ENCODE peak calls at places on chromosomes 6 and 20, in eight cellular contexts. Q, U, O, M, E, K, F and H are unnamed samples.

GRCh38 chr6:169145991-169146501 is 107.6 kb downstream of the THBS2 start:
- DNase-seq in Q (no peak), U (peak; percentile 69), O (no peak), M (no peak), E (peak; percentile 86), K (no peak), F (peak; percentile 18), H (no peak)

GRCh38 chr6:28977351-28978136 is 27.6 kb downstream of the ZNF311 start:
- DNase-seq in Q (peak; percentile 22), U (peak; percentile 40), O (no peak), M (no peak), E (no peak), K (peak; percentile 68), F (peak; percentile 52), H (peak; percentile 35)

GRCh38 chr6:112232845-112233256 is 21.5 kb downstream of the LAMA4 start:
- DNase-seq in Q (peak; percentile 88), U (peak; percentile 91), O (no peak), M (no peak), E (peak; percentile 84), K (no peak), F (peak; percentile 93), H (no peak)

GRCh38 chr6:408599-409102 is 17.1 kb downstream of the IRF4 start:
- DNase-seq in Q (peak; percentile 52), U (peak; percentile 48), O (peak; percentile 74), M (no peak), E (no peak), K (peak; percentile 18), F (peak; percentile 37), H (no peak)

GRCh38 chr20:3811421-3812258 is 8.7 kb upstream of the AP5S1 start:
- DNase-seq in Q (peak; percentile 95), U (peak; percentile 99), O (peak; percentile 99), M (peak; percentile 91), E (peak; percentile 100), K (peak; percentile 94), F (peak; percentile 100), H (peak; percentile 95)

GRCh38 chr6:42197574-42198362 is 3.0 kb upstream of the GUCA1B start:
- DNase-seq in Q (peak; percentile 36), U (peak; percentile 82), O (no peak), M (peak; percentile 42), E (no peak), K (peak; percentile 14), F (peak; percentile 51), H (peak; percentile 20)

GRCh38 chr6:54846857-54847721 is 518 bp downstream of the FAM83B start:
- DNase-seq in Q (no peak), U (no peak), O (no peak), M (no peak), E (no peak), K (no peak), F (no peak), H (no peak)

GRCh38 chr20:37392441-37393195 is 46.7 kb downstream of the SRC start:
- DNase-seq in Q (no peak), U (no peak), O (no peak), M (no peak), E (no peak), K (peak; percentile 21), F (no peak), H (peak; percentile 53)

GRCh38 chr20:44460795-44461141 is 14.9 kb upstream of the TTPAL start:
- DNase-seq in Q (no peak), U (peak; percentile 64), O (no peak), M (no peak), E (no peak), K (peak; percentile 16), F (peak; percentile 29), H (no peak)

GRCh38 chr6:72412709-72413044 is 209.2 kb upstream of the KCNQ5 start:
- DNase-seq in Q (no peak), U (no peak), O (no peak), M (no peak), E (no peak), K (no peak), F (no peak), H (no peak)

GRCh38 chr6:35318845-35319220 is 21.2 kb downstream of the DEF6 start:
- DNase-seq in Q (no peak), U (no peak), O (no peak), M (no peak), E (no peak), K (no peak), F (no peak), H (no peak)

GRCh38 chr6:107115695-107116327 is 496 bp upstream of the BEND3 start:
- DNase-seq in Q (peak; percentile 36), U (no peak), O (peak; percentile 59), M (no peak), E (peak; percentile 63), K (peak; percentile 65), F (peak; percentile 29), H (peak; percentile 49)

GRCh38 chr6:75397806-75398465 is 95.7 kb downstream of the FILIP1 start:
- DNase-seq in Q (no peak), U (peak; percentile 76), O (no peak), M (no peak), E (no peak), K (no peak), F (peak; percentile 37), H (no peak)

GRCh38 chr6:65760285-65760684 is 53.3 kb upstream of the EYS start:
- DNase-seq in Q (no peak), U (no peak), O (no peak), M (no peak), E (no peak), K (no peak), F (no peak), H (no peak)

GRCh38 chr20:43508604-43509040 is 1.1 kb downstream of the L3MBTL1 start:
- DNase-seq in Q (peak; percentile 3), U (no peak), O (no peak), M (no peak), E (no peak), K (no peak), F (no peak), H (no peak)

GRCh38 chr20:2713285-2713684 is 20.7 kb downstream of the EBF4 start:
- DNase-seq in Q (no peak), U (no peak), O (no peak), M (no peak), E (no peak), K (no peak), F (no peak), H (no peak)

GRCh38 chr6:169723200-169723909 is 945 bp downstream of the PHF10 start:
- DNase-seq in Q (peak; percentile 38), U (peak; percentile 66), O (peak; percentile 88), M (no peak), E (peak; percentile 91), K (peak; percentile 67), F (peak; percentile 61), H (peak; percentile 73)

GRCh38 chr20:10553326-10553984 is 118.3 kb downstream of the SLX4IP start:
- DNase-seq in Q (peak; percentile 86), U (peak; percentile 87), O (peak; percentile 89), M (no peak), E (peak; percentile 79), K (peak; percentile 75), F (peak; percentile 86), H (peak; percentile 74)

GRCh38 chr6:147774856-147775255 is 266.4 kb downstream of the SAMD5 start:
- DNase-seq in Q (no peak), U (no peak), O (no peak), M (no peak), E (no peak), K (no peak), F (no peak), H (no peak)

GRCh38 chr20:53216478-53216855 is 244.3 kb downstream of the TSHZ2 start:
- DNase-seq in Q (no peak), U (no peak), O (no peak), M (no peak), E (no peak), K (no peak), F (no peak), H (no peak)

GRCh38 chr6:19322691-19323470 is 514.3 kb upstream of the ID4 start:
- DNase-seq in Q (peak; percentile 31), U (no peak), O (no peak), M (no peak), E (no peak), K (no peak), F (peak; percentile 56), H (no peak)
- TF ChIP-seq CTCF in Q (peak; percentile 21), U (peak; percentile 2), O (no peak), M (no peak), E (no peak), K (no peak), F (no peak), H (no peak)

GRCh38 chr20:62366370-62367135 is 559 bp downstream of the LAMA5 start:
- DNase-seq in Q (no peak), U (no peak), O (no peak), M (no peak), E (peak; percentile 74), K (no peak), F (no peak), H (no peak)
- TF ChIP-seq CTCF in Q (no peak), U (no peak), O (no peak), M (no peak), E (no peak), K (no peak), F (no peak), H (no peak)

GRCh38 chr6:15623282-15624116 is 39.3 kb downstream of the DTNBP1 start:
- DNase-seq in Q (no peak), U (peak; percentile 64), O (no peak), M (no peak), E (peak; percentile 61), K (no peak), F (peak; percentile 50), H (no peak)
- TF ChIP-seq CTCF in Q (peak; percentile 3), U (no peak), O (peak; percentile 79), M (peak; percentile 11), E (peak; percentile 17), K (no peak), F (peak; percentile 18), H (peak; percentile 70)

DNA sequence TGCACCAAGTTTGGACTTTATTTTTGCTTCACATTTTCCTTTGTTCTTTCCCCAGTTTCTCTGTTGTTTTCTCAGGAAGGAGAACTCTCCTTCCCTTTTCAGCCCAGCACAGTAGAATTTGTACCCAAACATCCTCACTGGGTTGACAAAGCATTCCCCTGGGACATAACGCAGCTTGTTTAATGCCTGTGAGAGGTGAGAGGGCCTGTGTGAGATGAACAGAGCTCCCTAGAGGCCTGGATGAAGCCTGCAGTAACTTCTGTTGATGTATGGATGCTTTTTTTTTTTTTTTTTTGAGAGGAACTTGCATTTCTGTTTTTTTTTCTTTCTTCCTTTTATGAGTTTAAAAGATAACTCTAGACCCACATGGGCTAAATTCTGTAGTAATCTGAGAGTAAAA is 104.9 kb upstream of the SLC22A23 start:
- DNase-seq in Q (peak; percentile 75), U (peak; percentile 23), O (no peak), M (no peak), E (no peak), K (no peak), F (peak; percentile 58), H (no peak)
- TF ChIP-seq CTCF in Q (peak; percentile 59), U (no peak), O (no peak), M (no peak), E (no peak), K (no peak), F (peak; percentile 42), H (no peak)

DNA sequence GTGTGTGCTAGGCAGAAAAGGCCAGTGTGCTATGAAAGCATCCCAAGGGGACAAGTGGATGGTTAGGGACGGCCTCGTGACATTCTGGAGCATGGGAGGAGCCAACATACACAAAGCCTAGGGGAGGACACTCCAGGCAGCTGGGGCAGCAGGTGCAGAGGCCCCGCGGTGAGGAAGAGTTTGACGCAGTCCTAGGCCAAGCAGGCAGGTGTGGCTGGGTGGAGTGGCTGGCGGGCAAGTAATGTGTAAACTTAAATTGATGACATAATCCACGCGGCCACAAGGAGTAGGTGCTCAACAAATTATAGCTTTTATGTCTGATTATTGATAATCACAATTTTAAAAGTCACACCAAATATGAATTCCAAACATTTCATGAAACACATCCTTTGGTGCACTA is 93.6 kb downstream of the TMEM242 start:
- DNase-seq in Q (no peak), U (no peak), O (peak; percentile 61), M (no peak), E (peak; percentile 42), K (no peak), F (no peak), H (no peak)
- TF ChIP-seq CTCF in Q (no peak), U (no peak), O (no peak), M (no peak), E (no peak), K (no peak), F (no peak), H (no peak)